ENCODE peak calls at places on chromosomes 12 and 14, in four cellular contexts. T, S, W and J are unnamed samples.

GRCh38 chr12:79763748-79764452 is 73.1 kb upstream of the PAWR start:
- DNase-seq in T (no peak), S (no peak), W (no peak), J (no peak)

GRCh38 chr12:110920324-110920910 is at the start of gene MYL2:
- DNase-seq in T (no peak), S (no peak), W (no peak), J (no peak)

GRCh38 chr12:132872975-132873421 is 14.4 kb downstream of the CHFR start:
- DNase-seq in T (no peak), S (no peak), W (no peak), J (no peak)

GRCh38 chr12:100187068-100187467 is 13.5 kb upstream of the ACTR6 start:
- DNase-seq in T (no peak), S (no peak), W (no peak), J (no peak)

GRCh38 chr14:21258889-21259787 is 10.1 kb downstream of the HNRNPC start:
- DNase-seq in T (no peak), S (no peak), W (no peak), J (no peak)

GRCh38 chr12:1357711-1358110 is 236.7 kb downstream of the FBXL14 start:
- DNase-seq in T (no peak), S (no peak), W (no peak), J (no peak)

GRCh38 chr12:10540776-10541205 is 35.1 kb downstream of the EIF2S3B start:
- DNase-seq in T (no peak), S (no peak), W (no peak), J (no peak)

GRCh38 chr12:92955997-92956663 is 27.0 kb upstream of the EEA1 start:
- DNase-seq in T (no peak), S (no peak), W (no peak), J (no peak)

GRCh38 chr12:57762463-57762862 is 4.4 kb downstream of the CYP27B1 start:
- DNase-seq in T (no peak), S (no peak), W (no peak), J (no peak)

GRCh38 chr12:109925185-109925835 is 25.2 kb downstream of the TCHP start:
- DNase-seq in T (no peak), S (no peak), W (peak), J (no peak)

GRCh38 chr12:127008758-127009403 is 1258.1 kb upstream of the TMEM132C start:
- DNase-seq in T (no peak), S (no peak), W (no peak), J (no peak)

GRCh38 chr12:132071001-132071810 is 72.9 kb downstream of the DDX51 start:
- DNase-seq in T (no peak), S (no peak), W (no peak), J (no peak)

GRCh38 chr14:21241218-21241819 is 27.9 kb downstream of the HNRNPC start:
- DNase-seq in T (no peak), S (no peak), W (no peak), J (no peak)

GRCh38 chr12:48105321-48105866 is 485 bp downstream of the SENP1 start:
- DNase-seq in T (no peak), S (no peak), W (no peak), J (no peak)

GRCh38 chr12:576613-577110 is 86.6 kb downstream of the NINJ2 start:
- DNase-seq in T (no peak), S (no peak), W (no peak), J (no peak)

DNA sequence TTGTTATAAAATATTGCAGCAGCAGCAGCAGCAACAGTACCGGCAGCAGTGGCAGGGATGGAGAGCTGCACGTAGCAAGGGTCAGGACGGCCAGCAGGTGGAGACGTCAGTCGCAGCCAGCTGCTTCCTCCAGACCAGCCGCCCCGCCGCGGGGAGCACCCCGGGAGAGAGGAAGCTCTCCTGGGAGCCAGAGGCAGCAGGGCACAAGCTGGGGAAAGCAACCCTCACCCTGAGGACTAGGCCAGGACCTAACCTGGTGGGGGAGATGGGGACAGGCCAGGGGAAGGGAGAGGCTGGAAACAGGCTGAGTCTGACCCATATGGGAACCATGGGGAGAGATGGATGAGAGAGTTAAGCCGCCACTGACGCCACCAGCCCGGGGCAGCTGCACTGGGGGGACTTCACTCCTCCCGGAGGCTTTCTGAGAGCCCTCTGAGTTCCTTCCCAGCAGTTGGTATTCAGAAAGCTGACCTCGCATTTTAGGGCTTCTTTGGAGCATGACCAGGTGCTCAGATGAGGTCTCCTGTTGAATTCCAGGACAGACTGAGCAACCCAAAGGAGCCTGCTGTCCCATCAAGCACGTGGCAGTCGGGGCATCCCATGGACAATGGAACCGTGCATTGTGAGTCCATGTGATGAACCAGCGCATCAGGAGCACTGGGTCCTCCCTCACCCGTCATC is 56.3 kb downstream of the SPTB start:
- DNase-seq in T (peak), S (peak), W (peak), J (peak)
- H3K4me3 ChIP-seq in T (no peak), S (no peak), W (no peak), J (no peak)

GRCh38 chr14:100147691-100148464 is 11.6 kb downstream of the DEGS2 start:
- DNase-seq in T (no peak), S (no peak), W (no peak), J (no peak)

GRCh38 chr14:100145682-100146464 is 13.6 kb downstream of the DEGS2 start:
- DNase-seq in T (no peak), S (no peak), W (no peak), J (no peak)

GRCh38 chr14:100144996-100145646 is 14.3 kb downstream of the DEGS2 start:
- DNase-seq in T (no peak), S (no peak), W (no peak), J (no peak)

GRCh38 chr14:100147181-100147631 is 12.2 kb downstream of the DEGS2 start:
- DNase-seq in T (no peak), S (no peak), W (no peak), J (no peak)

DNA sequence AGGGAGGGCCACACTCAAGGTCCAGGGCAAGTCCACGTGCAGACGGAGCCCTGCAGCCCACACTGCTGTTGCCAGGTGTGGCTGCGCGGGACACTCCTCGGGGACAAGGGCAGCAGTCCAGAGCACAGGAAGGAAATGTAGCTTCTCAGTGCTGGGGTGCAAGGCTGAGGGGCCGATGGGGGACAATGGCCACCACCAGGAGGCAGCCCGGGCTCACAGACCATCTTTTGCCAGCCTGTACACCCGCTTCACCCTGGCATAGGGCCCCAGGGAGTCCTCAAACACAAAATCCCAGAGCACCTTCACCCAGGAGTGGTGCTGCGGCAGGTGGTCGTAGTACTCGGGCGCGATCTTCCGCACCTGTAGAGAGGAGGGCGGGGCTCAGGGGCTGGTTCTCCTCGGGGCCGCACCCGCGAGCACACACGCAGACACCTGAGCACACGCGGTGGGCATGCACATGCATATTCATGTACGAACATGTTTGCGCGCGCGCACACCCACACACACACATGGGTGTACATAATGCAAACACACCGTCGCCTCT is 12.8 kb downstream of the DEGS2 start:
- DNase-seq in T (no peak), S (no peak), W (no peak), J (no peak)
- TF ChIP-seq CTCF in T (no peak), S (no peak), W (no peak), J (no peak)

DNA sequence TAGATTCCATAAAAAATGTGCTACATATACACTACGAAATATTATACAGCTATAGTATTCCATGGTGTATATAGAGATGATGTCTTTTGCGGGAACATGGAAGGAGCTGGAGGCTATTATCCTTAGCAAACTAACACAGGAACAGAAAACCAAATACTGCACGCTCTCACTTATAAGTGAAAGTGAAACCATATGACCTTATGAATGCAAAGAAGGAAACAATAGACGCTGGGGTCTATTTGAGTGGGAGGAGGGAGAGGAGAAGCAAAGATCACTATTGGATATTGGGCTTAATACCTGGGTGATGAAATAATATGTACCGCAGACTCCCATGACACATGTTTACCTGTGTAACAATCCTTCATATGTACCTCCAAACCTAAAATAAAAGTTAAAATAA is 142.7 kb downstream of the LRFN5 start:
- DNase-seq in T (no peak), S (no peak), W (no peak), J (no peak)
- H3K4me3 ChIP-seq in T (no peak), S (no peak), W (no peak), J (no peak)

GRCh38 chr12:52250048-52250990 is 17.3 kb downstream of the KRT7 start:
- DNase-seq in T (no peak), S (no peak), W (peak), J (no peak)
- TF ChIP-seq CTCF in T (no peak), S (no peak), W (no peak), J (no peak)

GRCh38 chr14:61573748-61574513 is 121.4 kb upstream of the HIF1A start:
- DNase-seq in T (no peak), S (no peak), W (no peak), J (no peak)
- H3K4me3 ChIP-seq in T (no peak), S (no peak), W (no peak), J (no peak)

GRCh38 chr14:76309572-76310551 is 66.1 kb upstream of the ESRRB start:
- DNase-seq in T (no peak), S (no peak), W (no peak), J (no peak)
- TF ChIP-seq CTCF in T (no peak), S (no peak), W (no peak), J (no peak)

DNA sequence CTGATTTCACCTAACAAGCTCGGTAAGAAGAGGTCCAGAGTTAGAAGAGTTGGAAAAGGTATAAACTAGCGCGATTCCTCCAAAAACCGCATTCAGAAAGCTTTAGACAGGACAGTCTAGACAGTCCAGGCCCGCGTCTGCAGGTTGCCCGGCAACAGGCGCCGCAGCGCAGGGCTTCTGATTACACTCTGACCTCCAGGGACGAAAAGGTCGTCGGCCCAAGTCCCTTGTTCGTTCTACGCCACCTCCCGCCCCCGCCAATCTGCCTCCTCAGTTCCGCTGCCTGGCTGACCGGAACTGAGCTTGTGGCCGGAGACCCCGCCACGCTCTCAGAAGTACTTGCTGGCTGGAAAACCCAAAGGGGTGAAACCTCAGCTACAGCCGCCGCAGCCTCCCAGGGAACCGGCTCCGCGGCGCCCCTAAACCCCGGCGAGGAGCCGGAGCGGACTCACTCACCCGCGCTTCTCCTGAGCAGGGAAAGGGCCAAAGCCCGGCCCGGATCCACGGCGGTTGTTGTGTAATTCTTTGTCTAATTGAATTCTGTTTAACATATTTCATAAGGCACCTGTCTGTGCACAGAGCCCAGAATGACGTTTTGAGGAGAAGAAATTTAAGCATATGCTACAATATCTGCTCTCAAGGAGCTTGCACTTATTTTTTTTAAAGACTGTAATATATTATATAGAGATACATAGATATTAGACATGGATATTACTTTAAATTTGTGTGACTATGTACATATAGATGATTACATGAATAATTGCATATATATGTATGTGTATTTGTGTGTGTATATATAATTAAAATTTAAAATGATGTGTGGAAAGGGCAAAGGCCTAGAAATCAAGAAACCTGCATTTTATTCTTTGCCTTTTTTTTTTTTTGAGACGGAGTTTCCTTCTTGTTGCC is at the start of gene CAPS2:
- DNase-seq in T (peak), S (peak), W (peak), J (peak)
- H3K4me3 ChIP-seq in T (peak), S (peak), W (peak), J (peak)

GRCh38 chr14:102695172-102695569 is 82.1 kb upstream of the TRAF3 start:
- DNase-seq in T (no peak), S (no peak), W (no peak), J (no peak)

GRCh38 chr14:102696332-102696731 is 80.9 kb upstream of the TRAF3 start:
- DNase-seq in T (no peak), S (no peak), W (peak), J (no peak)

GRCh38 chr14:102693006-102693755 is 84.1 kb upstream of the TRAF3 start:
- DNase-seq in T (no peak), S (no peak), W (no peak), J (no peak)

GRCh38 chr14:102692334-102692733 is 84.9 kb upstream of the TRAF3 start:
- DNase-seq in T (no peak), S (no peak), W (no peak), J (no peak)

GRCh38 chr14:102694530-102695171 is 82.6 kb upstream of the TRAF3 start:
- DNase-seq in T (peak), S (peak), W (peak), J (no peak)
- TF ChIP-seq CTCF in T (peak), S (peak), W (peak), J (peak)

GRCh38 chr14:92041203-92041602 is 1.3 kb upstream of the TRIP11 start:
- DNase-seq in T (no peak), S (no peak), W (peak), J (no peak)
- H3K4me3 ChIP-seq in T (peak), S (peak), W (no peak), J (peak)

GRCh38 chr12:64797156-64797555 is 27.3 kb upstream of the TBC1D30 start:
- DNase-seq in T (no peak), S (no peak), W (no peak), J (no peak)

GRCh38 chr12:64806173-64806572 is 18.3 kb upstream of the TBC1D30 start:
- DNase-seq in T (no peak), S (no peak), W (no peak), J (no peak)

GRCh38 chr12:64800640-64801039 is 23.8 kb upstream of the TBC1D30 start:
- DNase-seq in T (no peak), S (no peak), W (no peak), J (no peak)

GRCh38 chr12:64798165-64798564 is 26.3 kb upstream of the TBC1D30 start:
- DNase-seq in T (no peak), S (no peak), W (no peak), J (no peak)

GRCh38 chr12:64801381-64801780 is 23.1 kb upstream of the TBC1D30 start:
- DNase-seq in T (no peak), S (no peak), W (no peak), J (no peak)
- TF ChIP-seq CTCF in T (no peak), S (no peak), W (no peak), J (peak)